ENCODE peak calls at places on chromosomes 12 and 14, in seven cellular contexts. One of them, this sample, is unnamed.

GRCh38 chr12:124408822-124409517 is 114.1 kb downstream of the RFLNA start:
- DNase-seq in SK-N-SH: no peak
- DNase-seq in WERI-Rb-1: no peak
- DNase-seq in AG08396: no peak
- DNase-seq in AG09319: no peak
- DNase-seq in IMR-90: no peak
- DNase-seq in astrocyte: no peak
- DNase-seq in this sample: no peak

GRCh38 chr12:53059434-53060063 is 9.7 kb downstream of the TNS2 start:
- DNase-seq in SK-N-SH: no peak
- DNase-seq in WERI-Rb-1: no peak
- DNase-seq in AG08396: no peak
- DNase-seq in AG09319: no peak
- DNase-seq in IMR-90: no peak
- DNase-seq in astrocyte: no peak
- DNase-seq in this sample: no peak

GRCh38 chr12:41980390-41980789 is 164.3 kb downstream of the GXYLT1 start:
- DNase-seq in SK-N-SH: no peak
- DNase-seq in WERI-Rb-1: no peak
- DNase-seq in AG08396: no peak
- DNase-seq in AG09319: no peak
- DNase-seq in IMR-90: no peak
- DNase-seq in astrocyte: peak
- DNase-seq in this sample: no peak

GRCh38 chr12:95663525-95663924 is 112.2 kb upstream of the USP44 start:
- DNase-seq in SK-N-SH: no peak
- DNase-seq in WERI-Rb-1: no peak
- DNase-seq in AG08396: no peak
- DNase-seq in AG09319: peak
- DNase-seq in IMR-90: no peak
- DNase-seq in astrocyte: no peak
- DNase-seq in this sample: no peak

GRCh38 chr12:462936-463705 is 3.4 kb downstream of the B4GALNT3 start:
- DNase-seq in SK-N-SH: no peak
- DNase-seq in WERI-Rb-1: no peak
- DNase-seq in AG08396: no peak
- DNase-seq in AG09319: no peak
- DNase-seq in IMR-90: no peak
- DNase-seq in astrocyte: peak
- DNase-seq in this sample: no peak

GRCh38 chr12:5000658-5001390 is 42.9 kb upstream of the KCNA5 start:
- DNase-seq in SK-N-SH: no peak
- DNase-seq in WERI-Rb-1: no peak
- DNase-seq in AG08396: no peak
- DNase-seq in AG09319: no peak
- DNase-seq in IMR-90: no peak
- DNase-seq in astrocyte: no peak
- DNase-seq in this sample: no peak

GRCh38 chr12:63163542-63163941 is 12.5 kb upstream of the AVPR1A start:
- DNase-seq in SK-N-SH: no peak
- DNase-seq in WERI-Rb-1: no peak
- DNase-seq in AG08396: no peak
- DNase-seq in AG09319: no peak
- DNase-seq in IMR-90: no peak
- DNase-seq in astrocyte: no peak
- DNase-seq in this sample: no peak

GRCh38 chr12:94263011-94263786 is 114.8 kb downstream of the PLXNC1 start:
- DNase-seq in SK-N-SH: no peak
- DNase-seq in WERI-Rb-1: no peak
- DNase-seq in AG08396: no peak
- DNase-seq in AG09319: no peak
- DNase-seq in IMR-90: no peak
- DNase-seq in astrocyte: no peak
- DNase-seq in this sample: no peak

GRCh38 chr14:55645845-55646832 is 66.1 kb downstream of the KTN1 start:
- DNase-seq in SK-N-SH: no peak
- DNase-seq in WERI-Rb-1: no peak
- DNase-seq in AG08396: no peak
- DNase-seq in AG09319: no peak
- DNase-seq in IMR-90: no peak
- DNase-seq in astrocyte: no peak
- DNase-seq in this sample: no peak

GRCh38 chr12:50545783-50546182 is 41.0 kb downstream of the DIP2B start:
- DNase-seq in SK-N-SH: no peak
- DNase-seq in WERI-Rb-1: peak
- DNase-seq in AG08396: no peak
- DNase-seq in AG09319: no peak
- DNase-seq in IMR-90: no peak
- DNase-seq in astrocyte: no peak
- DNase-seq in this sample: no peak